ENCODE peak calls at places on chromosomes 11 and 22, in eight cellular contexts. Z is AG09319, S is mesothelial cell of epicardium, V is BJ, C is Calu3, H is endothelial cell of umbilical vein, L is right lobe of liver, F is thyroid gland. U is an unnamed sample.

GRCh38 chr11:63505857-63506528 is at the start of gene LGALS12:
- DNase-seq in Z (no peak), S (no peak), V (no peak), C (no peak), H (no peak), L (no peak), F (no peak), U (no peak)

GRCh38 chr11:119484741-119485605 is 62.0 kb upstream of the THY1 start:
- DNase-seq in Z (no peak), S (no peak), V (no peak), C (no peak), H (no peak), L (no peak), F (no peak), U (no peak)

GRCh38 chr11:115630109-115630700 is 126.0 kb upstream of the CADM1 start:
- DNase-seq in Z (no peak), S (no peak), V (no peak), C (no peak), H (no peak), L (no peak), F (no peak), U (no peak)

GRCh38 chr11:12746593-12747097 is 72.4 kb downstream of the TEAD1 start:
- DNase-seq in Z (peak), S (peak), V (no peak), C (peak), H (no peak), L (no peak), F (peak), U (peak)

GRCh38 chr11:70187771-70188170 is 15.3 kb upstream of the FADD start:
- DNase-seq in Z (no peak), S (no peak), V (no peak), C (no peak), H (no peak), L (no peak), F (no peak), U (no peak)

GRCh38 chr11:70128435-70128906 is 50.4 kb downstream of the ANO1 start:
- DNase-seq in Z (no peak), S (no peak), V (no peak), C (peak), H (peak), L (peak), F (no peak), U (peak)

GRCh38 chr11:76744186-76745058 is 38.7 kb upstream of the TSKU start:
- DNase-seq in Z (no peak), S (no peak), V (no peak), C (no peak), H (no peak), L (no peak), F (no peak), U (peak)

GRCh38 chr11:116972692-116973091 is 125.5 kb downstream of the SIK3 start:
- DNase-seq in Z (no peak), S (no peak), V (no peak), C (no peak), H (no peak), L (no peak), F (no peak), U (no peak)

GRCh38 chr11:530960-531825 is 4.2 kb downstream of the HRAS start:
- DNase-seq in Z (no peak), S (no peak), V (no peak), C (no peak), H (no peak), L (no peak), F (no peak), U (no peak)

GRCh38 chr11:75029836-75030631 is 41.3 kb downstream of the NEU3 start:
- DNase-seq in Z (no peak), S (no peak), V (no peak), C (no peak), H (no peak), L (no peak), F (no peak), U (no peak)

GRCh38 chr11:32615422-32615821 is 31.8 kb downstream of the EIF3M start:
- DNase-seq in Z (no peak), S (no peak), V (no peak), C (no peak), H (peak), L (no peak), F (no peak), U (no peak)

GRCh38 chr11:120929090-120929489 is 94.8 kb upstream of the TBCEL start:
- DNase-seq in Z (no peak), S (no peak), V (no peak), C (no peak), H (no peak), L (no peak), F (no peak), U (no peak)

GRCh38 chr11:45885274-45885920 is at the start of gene MAPK8IP1:
- DNase-seq in Z (no peak), S (peak), V (no peak), C (peak), H (peak), L (peak), F (peak), U (no peak)

GRCh38 chr11:71452354-71453020 is 516 bp upstream of the NADSYN1 start:
- DNase-seq in Z (no peak), S (no peak), V (no peak), C (peak), H (peak), L (peak), F (peak), U (no peak)

GRCh38 chr22:43625242-43625641 is 186.9 kb downstream of the EFCAB6 start:
- DNase-seq in Z (no peak), S (no peak), V (no peak), C (no peak), H (no peak), L (no peak), F (no peak), U (no peak)

GRCh38 chr11:15815246-15816209 is 540.8 kb downstream of the SOX6 start:
- DNase-seq in Z (no peak), S (no peak), V (no peak), C (no peak), H (no peak), L (no peak), F (no peak), U (no peak)

GRCh38 chr22:50577697-50577986 is 585 bp downstream of the CPT1B start:
- DNase-seq in Z (no peak), S (no peak), V (no peak), C (no peak), H (no peak), L (no peak), F (no peak), U (no peak)

GRCh38 chr11:69063671-69064260 is 15.0 kb downstream of the TPCN2 start:
- DNase-seq in Z (no peak), S (no peak), V (no peak), C (no peak), H (no peak), L (no peak), F (no peak), U (no peak)

GRCh38 chr11:130783322-130783721 is 133.0 kb downstream of the SNX19 start:
- DNase-seq in Z (no peak), S (no peak), V (no peak), C (no peak), H (no peak), L (no peak), F (no peak), U (no peak)

GRCh38 chr11:17792161-17792560 is 57.6 kb downstream of the KCNC1 start:
- DNase-seq in Z (no peak), S (no peak), V (no peak), C (no peak), H (no peak), L (no peak), F (no peak), U (no peak)
- TF ChIP-seq CTCF in Z (no peak), S (no peak), V (no peak), C (no peak), H (no peak), L (no peak), F (no peak), U (no peak)

GRCh38 chr11:73402834-73403185 is 26.6 kb downstream of the RELT start:
- DNase-seq in Z (no peak), S (no peak), V (no peak), C (no peak), H (peak), L (peak), F (no peak), U (no peak)
- TF ChIP-seq CTCF in Z (peak), S (no peak), V (peak), C (no peak), H (peak), L (no peak), F (no peak), U (no peak)

DNA sequence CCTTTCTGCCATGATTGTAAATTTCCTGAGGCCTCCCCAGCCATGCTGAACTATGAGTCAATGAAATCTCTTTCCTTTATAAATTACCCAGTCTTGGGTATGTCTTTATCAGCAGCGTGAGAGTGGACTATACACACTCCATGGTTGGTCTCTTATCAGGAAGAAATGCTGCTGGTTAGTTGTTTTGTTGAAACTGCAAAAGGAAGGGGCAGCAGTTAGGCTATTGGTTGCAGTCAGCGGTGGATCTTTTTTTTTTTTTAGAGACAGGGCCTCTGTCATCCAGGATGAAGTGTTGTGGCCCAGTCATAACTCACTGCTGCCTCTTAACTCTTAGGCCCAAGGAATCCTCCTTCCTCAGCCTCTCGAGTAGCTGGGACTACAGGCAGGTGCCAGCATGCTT is 51.7 kb downstream of the HSD17B12 start:
- DNase-seq in Z (no peak), S (no peak), V (no peak), C (no peak), H (no peak), L (no peak), F (no peak), U (no peak)
- TF ChIP-seq CTCF in Z (no peak), S (no peak), V (no peak), C (no peak), H (no peak), L (no peak), F (no peak), U (no peak)

DNA sequence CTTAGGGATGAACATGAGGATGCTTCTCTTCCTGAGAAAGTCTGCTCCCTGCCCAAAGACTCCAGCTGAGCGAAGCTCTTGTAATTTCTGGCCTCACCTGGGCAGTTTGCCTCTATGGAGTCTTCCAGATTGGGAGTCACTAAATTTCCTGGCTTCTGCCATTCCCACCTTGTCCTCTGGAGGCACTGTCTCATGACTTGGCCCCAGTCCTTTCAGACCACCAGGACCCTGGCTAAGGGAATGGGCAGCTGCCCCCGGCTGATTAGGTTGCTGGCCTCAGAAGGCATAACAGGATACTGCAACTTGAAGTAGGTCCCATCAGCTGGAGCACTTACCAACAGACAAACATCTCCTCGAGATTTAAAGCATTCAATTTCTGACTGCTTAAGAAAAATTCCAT is 128.1 kb upstream of the SPON1 start:
- DNase-seq in Z (no peak), S (no peak), V (no peak), C (no peak), H (peak), L (no peak), F (no peak), U (no peak)
- TF ChIP-seq CTCF in Z (peak), S (peak), V (peak), C (peak), H (peak), L (no peak), F (peak), U (no peak)

U was measured in ascending aorta.